ENCODE peak calls at places on chromosomes 7 and 10, in four cellular contexts. N is IMR-90; B is hepatic stellate cell; K is activated naive CD8-positive, alpha-beta T cell treated with anti-CD3 and anti-CD28 coated beads, Interleukin-2, amount 50 U/mL, for 24 hours. E is an unnamed sample.
A peak's percentile ranks its signal among the peaks of the same experiment; 100 is the strongest.

GRCh38 chr7:142414135-142414534 is 156.3 kb upstream of the PRSS58 start:
- DNase-seq in N (no peak), B (no peak), K (no peak), E (no peak)

GRCh38 chr7:28041508-28042314 is 138.9 kb downstream of the JAZF1 start:
- DNase-seq in N (peak; percentile 90), B (peak; percentile 27), K (no peak), E (no peak)

GRCh38 chr10:105188737-105189463 is 547.8 kb downstream of the SORCS3 start:
- DNase-seq in N (no peak), B (no peak), K (no peak), E (no peak)

GRCh38 chr7:148334959-148335577 is 255.5 kb upstream of the C7orf33 start:
- DNase-seq in N (no peak), B (no peak), K (no peak), E (no peak)

GRCh38 chr7:137975223-137975622 is 26.7 kb downstream of the CREB3L2 start:
- DNase-seq in N (peak; percentile 85), B (no peak), K (no peak), E (no peak)

GRCh38 chr7:70093496-70093895 is 495.2 kb downstream of the AUTS2 start:
- DNase-seq in N (no peak), B (no peak), K (no peak), E (no peak)

GRCh38 chr7:85621286-85621685 is 434.4 kb upstream of the SEMA3D start:
- DNase-seq in N (no peak), B (no peak), K (no peak), E (no peak)

GRCh38 chr7:1856966-1857441 is 186.9 kb downstream of the ELFN1 start:
- DNase-seq in N (no peak), B (no peak), K (no peak), E (peak; percentile 26)

GRCh38 chr7:42722726-42723125 is 189.1 kb downstream of the C7orf25 start:
- DNase-seq in N (no peak), B (no peak), K (no peak), E (no peak)

GRCh38 chr7:155463114-155463811 is 5.3 kb downstream of the EN2 start:
- DNase-seq in N (no peak), B (no peak), K (no peak), E (no peak)

GRCh38 chr7:25964483-25964961 is 187.5 kb upstream of the NFE2L3 start:
- DNase-seq in N (no peak), B (no peak), K (no peak), E (no peak)

GRCh38 chr7:29091121-29091601 is 55.2 kb downstream of the CPVL start:
- DNase-seq in N (no peak), B (no peak), K (no peak), E (no peak)

GRCh38 chr10:97099089-97099488 is 86.7 kb downstream of the SLIT1 start:
- DNase-seq in N (no peak), B (no peak), K (no peak), E (no peak)

GRCh38 chr10:31353574-31353973 is 34.6 kb downstream of the ZEB1 start:
- DNase-seq in N (peak; percentile 76), B (peak; percentile 13), K (no peak), E (no peak)

GRCh38 chr10:29496341-29497162 is 138.2 kb downstream of the SVIL start:
- DNase-seq in N (peak; percentile 61), B (peak; percentile 74), K (peak; percentile 84), E (no peak)

GRCh38 chr7:82527831-82528230 is 84.3 kb upstream of the CACNA2D1 start:
- DNase-seq in N (peak; percentile 30), B (no peak), K (no peak), E (no peak)

GRCh38 chr7:44463169-44463808 is 27.2 kb downstream of the NUDCD3 start:
- DNase-seq in N (no peak), B (no peak), K (no peak), E (no peak)

GRCh38 chr7:79555571-79555970 is 102.1 kb upstream of the MAGI2 start:
- DNase-seq in N (no peak), B (no peak), K (no peak), E (no peak)

GRCh38 chr7:126803060-126803665 is 449.6 kb downstream of the GRM8 start:
- DNase-seq in N (peak; percentile 51), B (peak; percentile 25), K (peak; percentile 22), E (no peak)

GRCh38 chr10:49310460-49310859 is 11.5 kb downstream of the C10orf71 start:
- DNase-seq in N (no peak), B (no peak), K (peak; percentile 10), E (peak; percentile 91)

GRCh38 chr7:129644634-129645230 is 33.2 kb downstream of the NRF1 start:
- DNase-seq in N (peak; percentile 68), B (no peak), K (no peak), E (no peak)

GRCh38 chr10:92787557-92788152 is 60.7 kb upstream of the EXOC6 start:
- DNase-seq in N (no peak), B (no peak), K (no peak), E (no peak)

GRCh38 chr10:45495438-45496152 is 121.6 kb downstream of the ALOX5 start:
- DNase-seq in N (no peak), B (no peak), K (no peak), E (no peak)

GRCh38 chr7:45917658-45918057 is 3.4 kb downstream of the IGFBP3 start:
- DNase-seq in N (peak; percentile 64), B (peak; percentile 87), K (peak; percentile 86), E (no peak)

GRCh38 chr10:70115948-70116682 is 16.5 kb downstream of the AIFM2 start:
- DNase-seq in N (peak; percentile 9), B (peak; percentile 52), K (peak; percentile 58), E (no peak)

GRCh38 chr10:125037145-125037544 is 95.2 kb downstream of the ZRANB1 start:
- DNase-seq in N (peak; percentile 80), B (peak; percentile 90), K (no peak), E (no peak)

GRCh38 chr10:102814873-102815661 is 22.1 kb downstream of the CYP17A1 start:
- DNase-seq in N (peak; percentile 68), B (peak; percentile 37), K (no peak), E (peak; percentile 78)

GRCh38 chr7:107939472-107940145 is 48.6 kb downstream of the DLD start:
- DNase-seq in N (peak; percentile 88), B (peak; percentile 27), K (no peak), E (no peak)

GRCh38 chr10:124436191-124436638 is 13.6 kb downstream of the NKX1-2 start:
- DNase-seq in N (no peak), B (no peak), K (no peak), E (no peak)

GRCh38 chr10:75295901-75296441 is 60.2 kb upstream of the COMTD1 start:
- DNase-seq in N (peak; percentile 21), B (no peak), K (no peak), E (peak; percentile 57)

GRCh38 chr10:14481752-14482151 is 151.0 kb upstream of the FRMD4A start:
- DNase-seq in N (peak; percentile 40), B (no peak), K (no peak), E (no peak)

GRCh38 chr7:1842321-1843221 is 172.5 kb downstream of the ELFN1 start:
- DNase-seq in N (peak; percentile 7), B (no peak), K (no peak), E (peak; percentile 41)

GRCh38 chr7:158400601-158401225 is 186.9 kb downstream of the PTPRN2 start:
- DNase-seq in N (no peak), B (no peak), K (no peak), E (no peak)

GRCh38 chr7:29414216-29414615 is 149.4 kb upstream of the PRR15 start:
- DNase-seq in N (no peak), B (no peak), K (no peak), E (no peak)

GRCh38 chr10:50497758-50498157 is 126.0 kb downstream of the SGMS1 start:
- DNase-seq in N (peak; percentile 86), B (peak; percentile 50), K (no peak), E (no peak)

GRCh38 chr7:149562602-149563001 is 65.0 kb upstream of the ZNF746 start:
- DNase-seq in N (peak; percentile 63), B (peak; percentile 12), K (no peak), E (no peak)

GRCh38 chr10:122316224-122316884 is 45.3 kb downstream of the BTBD16 start:
- DNase-seq in N (no peak), B (no peak), K (no peak), E (no peak)

GRCh38 chr10:73779018-73779417 is 2.8 kb upstream of the CHCHD1 start:
- DNase-seq in N (no peak), B (no peak), K (no peak), E (no peak)

GRCh38 chr7:77580762-77581350 is 43.8 kb downstream of the PTPN12 start:
- DNase-seq in N (peak; percentile 66), B (no peak), K (no peak), E (no peak)